ENCODE peak calls at places on chromosomes 12 and 14, in five cellular contexts. E is SK-N-SH, P is GM23248, J is HepG2, F is H1. H is an unnamed sample.

GRCh38 chr12:116556964-116557706 is 2.0 kb upstream of the MAP1LC3B2 start:
- DNase-seq in E (no peak), P (peak; percentile 47), J (no peak), F (no peak), H (no peak)

GRCh38 chr14:100128688-100129087 is 30.8 kb downstream of the DEGS2 start:
- DNase-seq in E (no peak), P (no peak), J (no peak), F (no peak), H (peak; percentile 65)

GRCh38 chr14:95519699-95520098 is 3.2 kb upstream of the SYNE3 start:
- DNase-seq in E (peak; percentile 79), P (peak; percentile 97), J (no peak), F (no peak), H (peak; percentile 97)

GRCh38 chr12:114762490-114763110 is 78.6 kb upstream of the TBX3 start:
- DNase-seq in E (no peak), P (no peak), J (no peak), F (no peak), H (no peak)

GRCh38 chr14:33897878-33898535 is 52.9 kb downstream of the EGLN3 start:
- DNase-seq in E (no peak), P (no peak), J (no peak), F (no peak), H (no peak)

GRCh38 chr14:100417466-100417865 is 94.3 kb downstream of the SLC25A47 start:
- DNase-seq in E (peak; percentile 85), P (peak; percentile 97), J (peak; percentile 55), F (peak; percentile 78), H (peak; percentile 97)

GRCh38 chr14:23207146-23207540 is 23.7 kb upstream of the SLC7A8 start:
- DNase-seq in E (no peak), P (no peak), J (no peak), F (no peak), H (no peak)

GRCh38 chr12:106247731-106248176 is at the start of gene CKAP4:
- DNase-seq in E (peak; percentile 95), P (peak; percentile 93), J (peak; percentile 30), F (no peak), H (peak; percentile 98)

GRCh38 chr14:89349196-89350008 is 67.6 kb downstream of the FOXN3 start:
- DNase-seq in E (peak; percentile 64), P (no peak), J (no peak), F (no peak), H (peak; percentile 76)

GRCh38 chr12:116121453-116121871 is 156.0 kb downstream of the MED13L start:
- DNase-seq in E (no peak), P (peak; percentile 65), J (no peak), F (no peak), H (no peak)

GRCh38 chr14:106380740-106381139 is 854.4 kb downstream of the TMEM121 start:
- DNase-seq in E (no peak), P (no peak), J (no peak), F (no peak), H (no peak)

GRCh38 chr14:53957739-53958138 is 1.1 kb upstream of the BMP4 start:
- DNase-seq in E (no peak), P (no peak), J (peak; percentile 26), F (no peak), H (no peak)

GRCh38 chr14:85538636-85539035 is 8.7 kb downstream of the FLRT2 start:
- DNase-seq in E (no peak), P (no peak), J (no peak), F (no peak), H (no peak)

GRCh38 chr14:102746568-102747438 is 30.4 kb upstream of the TRAF3 start:
- DNase-seq in E (no peak), P (no peak), J (no peak), F (no peak), H (peak; percentile 45)

GRCh38 chr12:21971344-21971743 is 30.1 kb upstream of the ABCC9 start:
- DNase-seq in E (no peak), P (no peak), J (no peak), F (no peak), H (peak; percentile 15)

GRCh38 chr14:106850913-106851825 is 1324.8 kb downstream of the TMEM121 start:
- DNase-seq in E (no peak), P (no peak), J (no peak), F (no peak), H (no peak)

GRCh38 chr12:15966426-15966825 is 55.3 kb downstream of the DERA start:
- DNase-seq in E (no peak), P (peak; percentile 78), J (no peak), F (no peak), H (no peak)

GRCh38 chr14:86838363-86838762 is 1154.6 kb downstream of the GALC start:
- DNase-seq in E (no peak), P (peak; percentile 7), J (no peak), F (no peak), H (no peak)

GRCh38 chr12:49823951-49824350 is 4.3 kb downstream of the NCKAP5L start:
- DNase-seq in E (no peak), P (no peak), J (no peak), F (no peak), H (no peak)
- H3K79me2 ChIP-seq in E (peaks cover 84% of the 10 kb centered on the region), P (peaks cover 28% of the 10 kb centered on the region), J (peaks cover 30% of the 10 kb centered on the region), F (peaks cover 8% of the 10 kb centered on the region), H (peaks cover 87% of the 10 kb centered on the region)

GRCh38 chr12:71449373-71450070 is 9.9 kb downstream of the LGR5 start:
- DNase-seq in E (no peak), P (no peak), J (no peak), F (no peak), H (peak; percentile 13)

GRCh38 chr12:71452006-71452405 is 12.4 kb downstream of the LGR5 start:
- DNase-seq in E (no peak), P (no peak), J (no peak), F (no peak), H (no peak)

GRCh38 chr12:71441836-71442566 is 2.4 kb downstream of the LGR5 start:
- DNase-seq in E (no peak), P (no peak), J (no peak), F (no peak), H (peak; percentile 48)

GRCh38 chr12:71442567-71442931 is 3.0 kb downstream of the LGR5 start:
- DNase-seq in E (no peak), P (no peak), J (no peak), F (no peak), H (peak; percentile 6)

GRCh38 chr12:71447691-71448660 is 8.4 kb downstream of the LGR5 start:
- DNase-seq in E (no peak), P (no peak), J (no peak), F (no peak), H (no peak)
- H3K79me2 ChIP-seq in E (no peaks in the 10 kb centered on the region), P (no peaks in the 10 kb centered on the region), J (peaks cover 90% of the 10 kb centered on the region), F (no peaks in the 10 kb centered on the region), H (no peaks in the 10 kb centered on the region)

DNA sequence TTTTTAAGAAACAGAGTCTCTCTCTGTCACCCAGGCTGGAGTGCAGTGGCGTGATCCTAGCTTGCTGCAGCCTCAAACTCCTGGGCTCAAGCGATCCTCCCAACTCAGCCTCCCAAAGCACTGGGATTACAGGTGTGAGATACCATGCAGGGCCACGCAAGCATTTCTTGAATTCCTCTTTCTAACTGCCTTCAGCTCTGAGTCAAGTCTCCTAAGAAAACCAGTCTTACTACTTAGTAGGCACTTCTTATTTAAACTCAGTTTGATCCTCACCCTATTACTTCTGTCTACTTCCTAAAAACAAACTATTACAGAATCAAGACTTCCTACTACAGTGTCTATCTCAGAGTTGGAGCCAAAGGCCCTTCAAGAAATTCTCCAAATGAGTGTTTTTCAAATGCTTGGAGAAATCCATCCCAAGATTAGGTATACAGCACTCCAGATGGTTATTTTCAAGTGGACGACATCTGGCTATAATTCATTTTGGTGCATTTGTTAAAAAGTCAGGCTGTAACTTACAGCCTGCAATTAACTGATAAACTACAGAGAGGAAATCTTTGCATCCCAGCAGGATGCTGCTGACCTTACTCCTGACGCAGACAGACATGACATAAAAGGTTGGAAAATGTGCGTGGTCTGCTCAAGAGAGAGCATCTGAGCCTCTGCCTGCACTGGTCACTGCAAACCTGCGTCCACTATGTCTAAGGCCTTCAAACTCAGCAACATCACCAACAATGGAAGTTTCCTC is 34.8 kb downstream of the SSH1 start:
- DNase-seq in E (peak; percentile 62), P (no peak), J (no peak), F (no peak), H (no peak)
- H3K79me2 ChIP-seq in E (peaks cover 90% of the 10 kb centered on the region), P (peaks cover 92% of the 10 kb centered on the region), J (no peaks in the 10 kb centered on the region), F (no peaks in the 10 kb centered on the region), H (peaks cover 85% of the 10 kb centered on the region)

GRCh38 chr14:104697892-104698583 is 8.6 kb downstream of the INF2 start:
- DNase-seq in E (no peak), P (no peak), J (no peak), F (no peak), H (no peak)
- H3K79me2 ChIP-seq in E (peaks cover 60% of the 10 kb centered on the region), P (peaks cover 75% of the 10 kb centered on the region), J (no peaks in the 10 kb centered on the region), F (no peaks in the 10 kb centered on the region), H (peaks cover 93% of the 10 kb centered on the region)

GRCh38 chr14:92122351-92122677 is 545 bp downstream of the CPSF2 start:
- DNase-seq in E (no peak), P (peak; percentile 66), J (peak; percentile 18), F (no peak), H (peak; percentile 37)

GRCh38 chr14:92122761-92123160 is 992 bp downstream of the CPSF2 start:
- DNase-seq in E (no peak), P (peak; percentile 53), J (no peak), F (no peak), H (no peak)

GRCh38 chr14:92121670-92122350 is at the start of the genes CPSF2 and NDUFB1:
- DNase-seq in E (peak; percentile 95), P (peak; percentile 93), J (peak; percentile 63), F (peak; percentile 93), H (peak; percentile 96)

DNA sequence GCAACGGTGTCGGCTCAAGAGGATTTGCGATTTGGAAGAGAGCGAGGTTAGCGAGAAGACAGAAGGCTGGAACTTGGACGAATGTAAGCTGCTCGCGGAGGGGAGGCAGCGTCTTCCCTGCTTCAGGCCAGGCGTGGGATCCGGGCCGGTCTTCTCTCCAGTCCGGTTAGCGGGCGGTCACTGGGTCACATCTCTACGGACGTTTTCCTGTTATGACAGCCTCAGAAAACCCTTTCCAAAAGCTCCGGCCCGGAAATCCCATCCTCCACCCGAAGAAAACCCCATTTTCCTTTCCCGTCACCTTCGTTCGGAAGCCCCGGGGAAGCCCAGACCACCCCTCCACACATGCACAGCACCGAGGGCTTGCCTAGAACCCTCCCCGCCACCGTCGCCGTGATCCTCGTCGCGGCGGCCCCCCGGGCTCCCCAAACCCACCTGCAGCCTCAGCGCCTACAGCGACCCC is 268 bp downstream of the NDUFB1 start:
- DNase-seq in E (no peak), P (peak; percentile 71), J (peak; percentile 4), F (no peak), H (peak; percentile 86)
- H3K79me2 ChIP-seq in E (peaks cover 73% of the 10 kb centered on the region), P (peaks cover 81% of the 10 kb centered on the region), J (peaks cover 24% of the 10 kb centered on the region), F (no peaks in the 10 kb centered on the region), H (peaks cover 61% of the 10 kb centered on the region)

GRCh38 chr14:69137456-69138188 is 15.3 kb downstream of the DCAF5 start:
- DNase-seq in E (no peak), P (peak; percentile 47), J (no peak), F (no peak), H (peak; percentile 58)
- H3K79me2 ChIP-seq in E (peaks cover 84% of the 10 kb centered on the region), P (peaks cover 86% of the 10 kb centered on the region), J (peaks cover 47% of the 10 kb centered on the region), F (no peaks in the 10 kb centered on the region), H (peaks cover 76% of the 10 kb centered on the region)

DNA sequence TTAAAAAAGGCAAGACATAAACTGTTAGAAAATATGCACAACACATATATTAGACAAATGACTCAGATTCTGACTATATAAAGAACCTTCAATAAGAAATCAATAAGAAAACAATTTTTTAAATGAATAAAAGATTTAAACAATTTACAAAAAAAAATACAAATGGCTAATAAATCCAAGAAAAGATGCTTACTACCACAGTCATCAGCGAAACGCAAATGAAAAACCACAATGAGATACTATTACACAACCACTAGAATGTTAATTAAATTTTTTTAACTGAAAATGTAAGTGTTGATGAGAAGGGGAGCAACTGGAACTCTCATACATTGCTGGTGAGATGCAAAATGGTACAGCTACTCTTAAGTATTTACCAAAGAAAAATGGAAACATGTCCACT is 24.4 kb downstream of the OSBPL8 start:
- DNase-seq in E (no peak), P (no peak), J (no peak), F (no peak), H (no peak)
- H3K79me2 ChIP-seq in E (peaks cover 74% of the 10 kb centered on the region), P (peaks cover 100% of the 10 kb centered on the region), J (peaks cover 24% of the 10 kb centered on the region), F (no peaks in the 10 kb centered on the region), H (peaks cover 80% of the 10 kb centered on the region)

H was measured in osteoblast.